ENCODE peak calls at places on chromosome 16, in six cellular contexts. U, T, H, B, S and P are unnamed samples.

GRCh38 chr16:9297437-9298113 is 206.1 kb downstream of the HAPSTR1 start:
- DNase-seq in B (peak), T (peak), U (no peak), S (no peak), H (no peak), P (no peak)

GRCh38 chr16:84484579-84485254 is 19.7 kb downstream of the MEAK7 start:
- DNase-seq in T (peak), H (no peak), U (no peak), S (peak), B (peak), P (no peak)

GRCh38 chr16:86300746-86301480 is 209.4 kb upstream of the FOXF1 start:
- DNase-seq in B (peak), T (no peak), U (no peak), H (peak), S (peak), P (no peak)

GRCh38 chr16:84700518-84701277 is 898 bp downstream of the USP10 start:
- DNase-seq in H (no peak), B (no peak), U (no peak), T (no peak), S (no peak), P (no peak)

GRCh38 chr16:25013751-25014499 is 1.2 kb downstream of the ARHGAP17 start:
- DNase-seq in U (no peak), T (no peak), H (no peak), B (no peak), S (no peak), P (no peak)

GRCh38 chr16:49600541-49600940 is 226.9 kb downstream of the C16orf78 start:
- DNase-seq in B (no peak), U (no peak), T (peak), S (peak), H (no peak), P (no peak)

GRCh38 chr16:17160285-17160854 is 310.4 kb downstream of the XYLT1 start:
- DNase-seq in B (peak), U (no peak), S (no peak), T (no peak), H (peak), P (no peak)

GRCh38 chr16:84448444-84448843 is 56.0 kb downstream of the MEAK7 start:
- DNase-seq in B (no peak), U (no peak), H (no peak), T (peak), S (no peak), P (no peak)

GRCh38 chr16:68993885-68994284 is 111.6 kb upstream of the HAS3 start:
- DNase-seq in H (peak), T (no peak), B (no peak), U (no peak), S (no peak), P (peak)

GRCh38 chr16:11913425-11914079 is 2.2 kb downstream of the GSPT1 start:
- DNase-seq in S (no peak), H (no peak), B (no peak), T (no peak), U (no peak), P (no peak)

GRCh38 chr16:25553711-25554436 is 137.9 kb upstream of the HS3ST4 start:
- DNase-seq in S (no peak), U (no peak), H (no peak), B (peak), T (no peak), P (peak)

GRCh38 chr16:4332083-4332482 is 16.2 kb downstream of the GLIS2 start:
- DNase-seq in H (no peak), S (no peak), T (no peak), U (no peak), B (no peak), P (no peak)

GRCh38 chr16:88464447-88465318 is 11.6 kb downstream of the ZFPM1 start:
- DNase-seq in B (no peak), S (no peak), T (no peak), U (no peak), H (no peak), P (no peak)

GRCh38 chr16:10728035-10728462 is 15.6 kb upstream of the NUBP1 start:
- DNase-seq in T (no peak), S (no peak), U (peak), H (no peak), B (no peak), P (peak)

DNA sequence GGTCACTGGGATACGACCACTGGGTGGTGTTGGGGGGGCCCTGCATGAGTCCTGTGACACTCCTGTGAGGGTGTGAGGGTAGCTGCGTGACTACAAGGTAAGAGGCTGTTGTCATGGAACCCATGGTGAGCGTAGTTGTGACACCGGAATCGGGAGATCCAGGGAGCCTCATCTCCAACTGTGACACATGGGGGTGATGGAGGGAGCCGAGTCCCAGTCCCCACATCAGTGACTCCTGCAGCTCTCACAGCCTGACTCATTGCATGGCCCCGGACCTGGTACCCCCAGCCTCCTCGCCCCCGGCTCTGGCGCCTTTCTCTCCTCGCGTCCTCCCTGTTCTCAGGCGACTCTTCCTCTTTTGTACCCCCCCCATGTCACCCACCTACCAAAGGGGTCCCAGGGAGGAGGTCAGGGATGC is 14.2 kb downstream of the CDH16 start:
- DNase-seq in U (no peak), S (no peak), B (no peak), T (no peak), H (no peak), P (no peak)
- H3K4me3 ChIP-seq in U (peak), S (no peak), B (no peak), T (no peak), H (no peak), P (no peak)

DNA sequence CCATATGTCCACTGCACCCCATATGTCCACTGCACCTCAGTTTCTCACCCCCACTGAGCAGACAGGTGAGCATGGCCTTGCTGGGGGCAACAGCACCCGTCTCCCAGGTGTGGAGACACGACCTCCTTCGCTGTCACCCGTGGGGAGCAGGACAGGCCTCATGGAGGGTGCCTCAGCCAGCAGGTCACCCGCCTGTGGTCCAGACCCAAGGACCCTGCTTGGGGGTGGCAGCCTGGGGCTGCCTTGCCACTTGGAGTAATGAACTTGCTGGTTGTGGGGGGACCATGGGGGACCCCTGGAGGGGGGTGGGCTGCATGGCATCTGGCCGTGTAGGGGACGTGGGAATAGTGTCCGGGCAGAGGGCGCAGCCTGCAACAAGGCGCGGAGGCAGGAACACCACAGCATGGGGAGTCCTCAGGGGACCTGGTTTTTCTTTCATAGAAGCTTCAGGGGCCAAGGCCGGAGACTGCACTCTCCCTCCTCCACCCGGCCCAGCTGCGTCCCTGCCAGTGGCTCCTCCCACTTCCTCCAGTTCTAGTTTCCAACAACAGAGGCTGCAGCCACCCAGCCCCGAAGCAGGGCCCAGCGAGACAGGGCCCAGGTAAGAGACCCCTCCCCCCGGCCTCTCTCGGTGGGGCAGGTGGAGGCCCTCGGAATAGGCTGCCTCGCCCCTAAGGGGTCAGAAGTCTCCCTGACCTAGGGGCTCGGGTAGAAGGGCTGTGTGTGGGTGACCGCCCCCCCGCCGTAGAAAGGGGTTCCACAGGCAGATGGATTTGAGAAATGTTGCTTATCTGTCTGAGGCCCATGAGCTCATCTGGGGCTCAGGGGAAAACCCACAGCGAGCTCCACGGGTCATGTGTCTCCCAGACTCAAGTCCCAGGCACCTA is at the start of gene NHLRC4:
- DNase-seq in U (peak), T (peak), B (peak), S (no peak), H (no peak), P (no peak)
- H3K4me3 ChIP-seq in U (peak), T (peak), B (peak), S (no peak), H (peak), P (no peak)

GRCh38 chr16:73064227-73064995 is 16.5 kb upstream of the ZFHX3 start:
- DNase-seq in B (no peak), T (peak), U (no peak), H (no peak), S (no peak), P (no peak)
- H3K4me3 ChIP-seq in B (no peak), T (peak), U (peak), H (peak), S (no peak), P (no peak)

GRCh38 chr16:50612849-50613198 is 64.6 kb downstream of the NKD1 start:
- DNase-seq in U (no peak), H (no peak), B (no peak), S (no peak), T (no peak), P (no peak)
- H3K4me3 ChIP-seq in U (no peak), H (no peak), B (no peak), S (no peak), T (no peak), P (no peak)

GRCh38 chr16:21338537-21339268 is 60.6 kb upstream of the CRYM start:
- DNase-seq in T (no peak), B (no peak), H (no peak), U (no peak), S (no peak), P (no peak)
- H3K4me3 ChIP-seq in T (no peak), B (no peak), H (no peak), U (no peak), S (no peak), P (no peak)

DNA sequence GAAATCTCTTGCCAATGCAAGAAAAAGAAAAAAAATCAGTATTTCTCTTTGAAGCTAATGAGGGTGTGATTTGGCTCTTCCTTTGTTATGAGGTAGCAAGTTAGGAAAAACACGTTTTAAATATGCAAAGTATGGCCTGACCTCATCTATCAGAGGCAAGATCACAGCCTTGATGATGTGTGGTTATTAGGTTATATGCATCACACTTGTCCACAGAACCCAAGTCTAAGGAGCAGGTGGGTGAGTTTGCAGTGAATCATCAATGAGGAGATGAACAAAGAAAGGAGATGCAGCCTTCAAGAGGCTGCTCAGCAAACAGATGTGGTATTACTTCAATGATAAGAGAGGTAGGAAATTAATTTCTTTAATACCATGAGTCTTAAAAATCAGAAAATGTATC is 594.8 kb upstream of the CDH5 start:
- DNase-seq in B (no peak), H (no peak), T (no peak), S (no peak), U (no peak), P (no peak)
- H3K4me3 ChIP-seq in B (no peak), H (no peak), T (no peak), S (no peak), U (no peak), P (no peak)

GRCh38 chr16:89615596-89616090 is 2.2 kb downstream of the DPEP1 start:
- DNase-seq in H (no peak), B (peak), S (no peak), U (no peak), T (no peak), P (no peak)
- H3K4me3 ChIP-seq in H (no peak), B (no peak), S (no peak), U (no peak), T (no peak), P (no peak)

DNA sequence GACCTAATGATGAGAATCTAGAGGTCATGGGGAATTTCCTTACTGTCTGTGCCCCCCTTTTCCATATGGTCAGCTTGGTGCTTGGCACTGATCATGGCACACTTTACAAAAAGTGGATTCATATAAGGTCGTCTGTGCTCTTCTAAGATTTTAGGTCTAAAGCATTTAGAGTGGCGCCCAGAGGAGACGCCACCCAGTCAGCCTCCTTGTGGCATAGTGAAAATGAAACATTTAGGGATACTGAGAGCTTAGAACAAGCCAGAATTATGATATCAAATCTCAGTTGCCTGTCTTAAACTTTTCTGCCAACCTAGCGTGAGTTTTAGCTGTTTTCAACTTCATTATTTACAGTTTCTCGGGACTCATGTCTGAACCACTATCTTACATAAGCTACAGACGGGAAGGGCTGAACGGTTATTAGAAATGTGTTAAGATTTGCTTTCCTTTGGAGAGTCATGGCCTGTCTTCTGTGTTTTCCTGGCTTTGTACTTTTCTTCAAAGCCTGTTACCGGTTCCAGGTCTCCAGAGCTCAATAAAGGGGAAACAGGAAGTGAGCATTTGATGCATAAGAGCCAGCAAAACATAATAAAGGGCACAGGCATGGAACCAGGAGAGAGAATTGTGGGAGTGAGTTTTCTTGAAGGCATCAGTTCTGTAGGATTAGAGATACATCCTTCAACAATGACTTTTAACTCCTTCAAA is 13.7 kb downstream of the ZNRF1 start:
- DNase-seq in B (no peak), T (no peak), S (no peak), H (no peak), U (no peak), P (no peak)
- H3K4me3 ChIP-seq in B (no peak), T (no peak), S (no peak), H (no peak), U (no peak), P (no peak)